ENCODE peak calls at places on chromosomes 7 and 10, in eight cellular contexts. One of them, this sample, is unnamed.

GRCh38 chr7:156071612-156072011 is 259.3 kb upstream of the SHH start:
- DNase-seq in GM23338: no peak
- DNase-seq in neural progenitor cell: no peak
- DNase-seq in AG09309: no peak
- DNase-seq in cardiac muscle cell: no peak
- DNase-seq in MM.1S: no peak
- DNase-seq in cardiac fibroblast: no peak
- DNase-seq in mesothelial cell of epicardium: no peak
- DNase-seq in this sample: no peak

GRCh38 chr10:8616166-8616565 is 561.7 kb downstream of the GATA3 start:
- DNase-seq in GM23338: no peak
- DNase-seq in neural progenitor cell: no peak
- DNase-seq in AG09309: no peak
- DNase-seq in cardiac muscle cell: no peak
- DNase-seq in MM.1S: peak
- DNase-seq in cardiac fibroblast: no peak
- DNase-seq in mesothelial cell of epicardium: no peak
- DNase-seq in this sample: no peak

GRCh38 chr7:151608031-151608551 is 88.4 kb upstream of the RHEB start:
- DNase-seq in GM23338: no peak
- DNase-seq in neural progenitor cell: no peak
- DNase-seq in AG09309: no peak
- DNase-seq in cardiac muscle cell: no peak
- DNase-seq in MM.1S: no peak
- DNase-seq in cardiac fibroblast: no peak
- DNase-seq in mesothelial cell of epicardium: no peak
- DNase-seq in this sample: no peak

GRCh38 chr7:68148440-68148839 is 1151.8 kb downstream of the TYW1 start:
- DNase-seq in GM23338: no peak
- DNase-seq in neural progenitor cell: no peak
- DNase-seq in AG09309: no peak
- DNase-seq in cardiac muscle cell: no peak
- DNase-seq in MM.1S: no peak
- DNase-seq in cardiac fibroblast: no peak
- DNase-seq in mesothelial cell of epicardium: no peak
- DNase-seq in this sample: no peak

GRCh38 chr7:105621617-105622016 is 40.3 kb upstream of the EFCAB10 start:
- DNase-seq in GM23338: no peak
- DNase-seq in neural progenitor cell: no peak
- DNase-seq in AG09309: peak
- DNase-seq in cardiac muscle cell: peak
- DNase-seq in MM.1S: no peak
- DNase-seq in cardiac fibroblast: peak
- DNase-seq in mesothelial cell of epicardium: no peak
- DNase-seq in this sample: peak

GRCh38 chr7:129530881-129531391 is 28.6 kb downstream of the SMKR1 start:
- DNase-seq in GM23338: no peak
- DNase-seq in neural progenitor cell: no peak
- DNase-seq in AG09309: no peak
- DNase-seq in cardiac muscle cell: peak
- DNase-seq in MM.1S: no peak
- DNase-seq in cardiac fibroblast: peak
- DNase-seq in mesothelial cell of epicardium: no peak
- DNase-seq in this sample: peak

GRCh38 chr10:124470544-124471449 is 9.2 kb downstream of the LHPP start:
- DNase-seq in GM23338: no peak
- DNase-seq in neural progenitor cell: peak
- DNase-seq in AG09309: no peak
- DNase-seq in cardiac muscle cell: no peak
- DNase-seq in MM.1S: no peak
- DNase-seq in cardiac fibroblast: no peak
- DNase-seq in mesothelial cell of epicardium: no peak
- DNase-seq in this sample: no peak

GRCh38 chr7:148540041-148540738 is 50.4 kb upstream of the C7orf33 start:
- DNase-seq in GM23338: no peak
- DNase-seq in neural progenitor cell: peak
- DNase-seq in AG09309: no peak
- DNase-seq in cardiac muscle cell: peak
- DNase-seq in MM.1S: no peak
- DNase-seq in cardiac fibroblast: peak
- DNase-seq in mesothelial cell of epicardium: no peak
- DNase-seq in this sample: peak

GRCh38 chr10:61301560-61301959 is 151.6 kb downstream of the TMEM26 start:
- DNase-seq in GM23338: no peak
- DNase-seq in neural progenitor cell: no peak
- DNase-seq in AG09309: no peak
- DNase-seq in cardiac muscle cell: no peak
- DNase-seq in MM.1S: no peak
- DNase-seq in cardiac fibroblast: no peak
- DNase-seq in mesothelial cell of epicardium: no peak
- DNase-seq in this sample: no peak

GRCh38 chr7:26345837-26346236 is 54.2 kb downstream of the SNX10 start:
- DNase-seq in GM23338: no peak
- DNase-seq in neural progenitor cell: no peak
- DNase-seq in AG09309: no peak
- DNase-seq in cardiac muscle cell: no peak
- DNase-seq in MM.1S: no peak
- DNase-seq in cardiac fibroblast: no peak
- DNase-seq in mesothelial cell of epicardium: no peak
- DNase-seq in this sample: no peak

GRCh38 chr7:1938788-1939433 is 268.8 kb downstream of the ELFN1 start:
- DNase-seq in GM23338: no peak
- DNase-seq in neural progenitor cell: no peak
- DNase-seq in AG09309: no peak
- DNase-seq in cardiac muscle cell: no peak
- DNase-seq in MM.1S: no peak
- DNase-seq in cardiac fibroblast: no peak
- DNase-seq in mesothelial cell of epicardium: no peak
- DNase-seq in this sample: no peak

GRCh38 chr7:25906760-25907159 is 245.2 kb upstream of the NFE2L3 start:
- DNase-seq in GM23338: peak
- DNase-seq in neural progenitor cell: no peak
- DNase-seq in AG09309: no peak
- DNase-seq in cardiac muscle cell: no peak
- DNase-seq in MM.1S: no peak
- DNase-seq in cardiac fibroblast: no peak
- DNase-seq in mesothelial cell of epicardium: no peak
- DNase-seq in this sample: no peak

GRCh38 chr10:84534168-84534567 is 205.8 kb downstream of the CCSER2 start:
- DNase-seq in GM23338: peak
- DNase-seq in neural progenitor cell: no peak
- DNase-seq in AG09309: no peak
- DNase-seq in cardiac muscle cell: no peak
- DNase-seq in MM.1S: no peak
- DNase-seq in cardiac fibroblast: no peak
- DNase-seq in mesothelial cell of epicardium: no peak
- DNase-seq in this sample: peak
- TF ChIP-seq CTCF in GM23338: peak
- TF ChIP-seq CTCF in neural progenitor cell: peak
- TF ChIP-seq CTCF in AG09309: peak
- TF ChIP-seq CTCF in cardiac muscle cell: peak
- TF ChIP-seq CTCF in MM.1S: peak
- TF ChIP-seq CTCF in cardiac fibroblast: no peak
- TF ChIP-seq CTCF in mesothelial cell of epicardium: no peak
- TF ChIP-seq CTCF in this sample: peak

GRCh38 chr10:97468162-97468561 is 22.2 kb downstream of the ZDHHC16 start:
- DNase-seq in GM23338: no peak
- DNase-seq in neural progenitor cell: no peak
- DNase-seq in AG09309: no peak
- DNase-seq in cardiac muscle cell: no peak
- DNase-seq in MM.1S: peak
- DNase-seq in cardiac fibroblast: no peak
- DNase-seq in mesothelial cell of epicardium: no peak
- DNase-seq in this sample: no peak
- TF ChIP-seq CTCF in GM23338: no peak
- TF ChIP-seq CTCF in neural progenitor cell: no peak
- TF ChIP-seq CTCF in AG09309: no peak
- TF ChIP-seq CTCF in cardiac muscle cell: no peak
- TF ChIP-seq CTCF in MM.1S: no peak
- TF ChIP-seq CTCF in cardiac fibroblast: no peak
- TF ChIP-seq CTCF in mesothelial cell of epicardium: no peak
- TF ChIP-seq CTCF in this sample: no peak

GRCh38 chr10:98107644-98108430 is 26.6 kb upstream of the R3HCC1L start:
- DNase-seq in GM23338: peak
- DNase-seq in neural progenitor cell: no peak
- DNase-seq in AG09309: no peak
- DNase-seq in cardiac muscle cell: no peak
- DNase-seq in MM.1S: no peak
- DNase-seq in cardiac fibroblast: no peak
- DNase-seq in mesothelial cell of epicardium: no peak
- DNase-seq in this sample: no peak
- TF ChIP-seq CTCF in GM23338: peak
- TF ChIP-seq CTCF in neural progenitor cell: peak
- TF ChIP-seq CTCF in AG09309: no peak
- TF ChIP-seq CTCF in cardiac muscle cell: no peak
- TF ChIP-seq CTCF in MM.1S: no peak
- TF ChIP-seq CTCF in cardiac fibroblast: no peak
- TF ChIP-seq CTCF in mesothelial cell of epicardium: no peak
- TF ChIP-seq CTCF in this sample: no peak

DNA sequence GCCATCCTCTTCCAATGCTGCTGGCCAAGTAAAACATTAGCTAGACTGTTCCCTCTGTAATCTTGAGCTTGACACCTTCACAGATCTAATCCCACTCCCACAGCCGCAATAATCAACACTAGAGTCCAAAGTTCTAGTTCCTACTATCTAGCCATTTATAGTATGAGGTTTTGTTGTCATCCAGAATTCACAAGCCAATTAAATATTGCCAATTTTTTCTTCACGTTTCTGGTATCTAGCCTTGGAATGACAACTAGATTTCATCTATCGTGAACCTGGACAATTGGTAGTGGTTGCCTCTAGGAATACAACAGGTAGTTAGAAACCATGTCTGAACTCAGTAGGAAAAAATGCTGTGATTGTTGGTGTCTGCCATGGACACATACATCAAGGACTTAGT is 10.4 kb downstream of the WASL start:
- DNase-seq in GM23338: no peak
- DNase-seq in neural progenitor cell: no peak
- DNase-seq in AG09309: no peak
- DNase-seq in cardiac muscle cell: no peak
- DNase-seq in MM.1S: no peak
- DNase-seq in cardiac fibroblast: no peak
- DNase-seq in mesothelial cell of epicardium: no peak
- DNase-seq in this sample: no peak
- TF ChIP-seq CTCF in GM23338: no peak
- TF ChIP-seq CTCF in neural progenitor cell: no peak
- TF ChIP-seq CTCF in AG09309: no peak
- TF ChIP-seq CTCF in cardiac muscle cell: no peak
- TF ChIP-seq CTCF in MM.1S: no peak
- TF ChIP-seq CTCF in cardiac fibroblast: no peak
- TF ChIP-seq CTCF in mesothelial cell of epicardium: no peak
- TF ChIP-seq CTCF in this sample: no peak

DNA sequence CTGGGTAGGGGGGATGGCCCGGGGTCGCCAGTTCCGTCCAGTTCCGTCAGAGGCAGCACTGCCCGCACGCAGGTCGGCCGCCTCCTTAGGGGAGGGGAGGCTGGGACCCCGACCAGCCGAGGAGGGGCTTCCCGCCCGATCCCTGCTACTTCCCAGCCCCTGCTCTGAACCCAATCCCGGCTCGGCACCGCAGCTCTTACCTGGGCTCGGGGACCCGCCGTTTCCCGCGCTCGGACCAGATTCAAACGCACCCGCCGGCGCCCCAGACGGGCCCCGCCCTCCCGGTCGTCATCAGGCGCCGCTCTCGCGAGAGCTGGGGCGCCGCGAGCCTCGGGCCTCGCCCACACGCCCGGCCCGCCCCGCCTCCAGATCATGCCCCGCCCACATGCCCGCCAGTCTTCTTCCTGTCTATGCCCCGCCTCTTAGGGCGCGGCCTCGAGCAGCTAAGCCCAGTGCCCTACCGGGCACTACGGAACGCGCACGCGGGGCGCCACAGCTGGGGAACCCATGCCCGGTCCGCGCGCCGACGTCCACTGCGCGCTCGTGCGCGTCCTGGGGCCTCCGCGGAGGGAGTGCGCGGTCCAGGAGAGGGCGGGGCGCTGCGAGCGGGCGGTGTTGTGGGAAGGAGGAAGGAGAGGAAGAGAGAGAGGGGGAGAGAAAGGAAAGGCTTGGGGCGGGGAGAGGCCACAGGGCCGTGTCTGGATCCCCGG is at the start of gene NCAPG2:
- DNase-seq in GM23338: peak
- DNase-seq in neural progenitor cell: peak
- DNase-seq in AG09309: peak
- DNase-seq in cardiac muscle cell: peak
- DNase-seq in MM.1S: peak
- DNase-seq in cardiac fibroblast: peak
- DNase-seq in mesothelial cell of epicardium: peak
- DNase-seq in this sample: peak
- TF ChIP-seq CTCF in GM23338: no peak
- TF ChIP-seq CTCF in neural progenitor cell: peak
- TF ChIP-seq CTCF in AG09309: no peak
- TF ChIP-seq CTCF in cardiac muscle cell: no peak
- TF ChIP-seq CTCF in MM.1S: peak
- TF ChIP-seq CTCF in cardiac fibroblast: peak
- TF ChIP-seq CTCF in mesothelial cell of epicardium: no peak
- TF ChIP-seq CTCF in this sample: peak

DNA sequence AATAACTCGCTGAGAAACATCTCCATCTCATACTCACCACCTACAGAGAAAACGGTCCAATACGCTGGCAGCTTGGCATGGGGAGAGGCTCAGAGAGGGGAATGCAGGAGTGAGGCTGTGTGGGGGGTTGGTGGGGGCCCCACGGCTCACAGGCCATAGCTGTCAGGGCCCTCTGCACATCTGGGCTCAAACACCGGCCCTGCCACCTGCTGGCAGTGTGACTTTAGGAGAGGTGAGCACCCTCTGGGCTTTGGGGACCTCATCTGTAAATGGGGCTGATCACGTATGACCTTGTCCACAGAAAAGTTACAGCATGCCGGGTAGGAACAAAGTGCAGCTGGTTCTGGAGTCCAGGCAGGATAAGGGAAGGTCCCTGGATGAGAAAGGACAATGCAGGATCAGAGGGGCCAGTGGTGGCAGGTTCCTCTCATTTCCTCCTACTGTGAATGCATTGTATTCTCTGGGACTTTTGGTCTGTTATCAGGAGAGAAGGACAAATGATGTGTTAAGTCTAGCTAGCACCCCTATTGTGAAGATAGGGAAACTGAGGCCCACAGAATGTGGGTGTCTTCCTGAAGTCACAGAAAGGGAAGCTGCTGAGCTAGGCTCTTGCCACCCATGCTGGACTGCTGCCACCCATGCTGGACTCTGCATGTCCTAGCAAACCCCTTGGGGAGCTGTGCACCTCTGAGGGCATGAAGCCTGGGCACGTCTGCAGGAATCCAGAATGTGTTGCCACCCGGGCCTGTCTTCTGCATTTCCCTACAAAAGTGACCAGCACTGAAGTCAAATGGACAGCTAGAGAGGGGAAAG is 404.6 kb downstream of the RPS24 start:
- DNase-seq in GM23338: no peak
- DNase-seq in neural progenitor cell: no peak
- DNase-seq in AG09309: no peak
- DNase-seq in cardiac muscle cell: no peak
- DNase-seq in MM.1S: no peak
- DNase-seq in cardiac fibroblast: no peak
- DNase-seq in mesothelial cell of epicardium: no peak
- DNase-seq in this sample: no peak
- TF ChIP-seq CTCF in GM23338: peak
- TF ChIP-seq CTCF in neural progenitor cell: no peak
- TF ChIP-seq CTCF in AG09309: no peak
- TF ChIP-seq CTCF in cardiac muscle cell: no peak
- TF ChIP-seq CTCF in MM.1S: peak
- TF ChIP-seq CTCF in cardiac fibroblast: no peak
- TF ChIP-seq CTCF in mesothelial cell of epicardium: no peak
- TF ChIP-seq CTCF in this sample: peak